ENCODE peak calls at places on chromosomes 1 and 21, in six cellular contexts. One of them, this sample, is unnamed.

GRCh38 chr1:210629276-210629675 is 300.6 kb downstream of the HHAT start:
- DNase-seq in HL-60: no peak
- DNase-seq in kidney epithelial cell: no peak
- DNase-seq in A549: no peak
- DNase-seq in cardiac fibroblast: no peak
- DNase-seq in omental fat pad: no peak
- DNase-seq in this sample: no peak

GRCh38 chr1:35567947-35568558 is 5.1 kb upstream of the TFAP2E start:
- DNase-seq in HL-60: no peak
- DNase-seq in kidney epithelial cell: no peak
- DNase-seq in A549: no peak
- DNase-seq in cardiac fibroblast: no peak
- DNase-seq in omental fat pad: no peak
- DNase-seq in this sample: no peak

GRCh38 chr1:53592985-53593757 is 134.0 kb downstream of the DMRTB1 start:
- DNase-seq in HL-60: no peak
- DNase-seq in kidney epithelial cell: no peak
- DNase-seq in A549: no peak
- DNase-seq in cardiac fibroblast: no peak
- DNase-seq in omental fat pad: no peak
- DNase-seq in this sample: no peak

GRCh38 chr1:17234405-17234804 is 14.5 kb upstream of the PADI3 start:
- DNase-seq in HL-60: no peak
- DNase-seq in kidney epithelial cell: no peak
- DNase-seq in A549: no peak
- DNase-seq in cardiac fibroblast: no peak
- DNase-seq in omental fat pad: no peak
- DNase-seq in this sample: no peak

GRCh38 chr1:12316331-12316730 is 86.5 kb downstream of the VPS13D start:
- DNase-seq in HL-60: no peak
- DNase-seq in kidney epithelial cell: no peak
- DNase-seq in A549: no peak
- DNase-seq in cardiac fibroblast: no peak
- DNase-seq in omental fat pad: no peak
- DNase-seq in this sample: no peak

GRCh38 chr1:16091296-16091695 is 17.8 kb upstream of the FAM131C start:
- DNase-seq in HL-60: no peak
- DNase-seq in kidney epithelial cell: no peak
- DNase-seq in A549: no peak
- DNase-seq in cardiac fibroblast: no peak
- DNase-seq in omental fat pad: no peak
- DNase-seq in this sample: no peak

GRCh38 chr1:173424786-173425407 is 52.2 kb upstream of the PRDX6 start:
- DNase-seq in HL-60: no peak
- DNase-seq in kidney epithelial cell: no peak
- DNase-seq in A549: no peak
- DNase-seq in cardiac fibroblast: peak; percentile 38
- DNase-seq in omental fat pad: no peak
- DNase-seq in this sample: no peak

GRCh38 chr1:73839922-73840321 is 358.1 kb downstream of the LRRIQ3 start:
- DNase-seq in HL-60: no peak
- DNase-seq in kidney epithelial cell: no peak
- DNase-seq in A549: peak; percentile 6
- DNase-seq in cardiac fibroblast: peak; percentile 2
- DNase-seq in omental fat pad: no peak
- DNase-seq in this sample: no peak

GRCh38 chr1:72567511-72567910 is 285.2 kb upstream of the NEGR1 start:
- DNase-seq in HL-60: no peak
- DNase-seq in kidney epithelial cell: no peak
- DNase-seq in A549: no peak
- DNase-seq in cardiac fibroblast: peak; percentile 39
- DNase-seq in omental fat pad: no peak
- DNase-seq in this sample: no peak

GRCh38 chr1:33088119-33088906 is 7.4 kb downstream of the AZIN2 start:
- DNase-seq in HL-60: no peak
- DNase-seq in kidney epithelial cell: no peak
- DNase-seq in A549: no peak
- DNase-seq in cardiac fibroblast: no peak
- DNase-seq in omental fat pad: no peak
- DNase-seq in this sample: no peak

GRCh38 chr1:12552951-12553921 is 64.8 kb downstream of the DHRS3 start:
- DNase-seq in HL-60: no peak
- DNase-seq in kidney epithelial cell: no peak
- DNase-seq in A549: no peak
- DNase-seq in cardiac fibroblast: no peak
- DNase-seq in omental fat pad: no peak
- DNase-seq in this sample: no peak

GRCh38 chr1:228163776-228164534 is 1.6 kb upstream of the IBA57 start:
- DNase-seq in HL-60: no peak
- DNase-seq in kidney epithelial cell: no peak
- DNase-seq in A549: no peak
- DNase-seq in cardiac fibroblast: no peak
- DNase-seq in omental fat pad: no peak
- DNase-seq in this sample: no peak

GRCh38 chr1:74679811-74680210 is 6.2 kb upstream of the ERICH3 start:
- DNase-seq in HL-60: no peak
- DNase-seq in kidney epithelial cell: no peak
- DNase-seq in A549: no peak
- DNase-seq in cardiac fibroblast: no peak
- DNase-seq in omental fat pad: no peak
- DNase-seq in this sample: no peak

GRCh38 chr21:34199121-34199910 is 125.9 kb downstream of the MRPS6 start:
- DNase-seq in HL-60: no peak
- DNase-seq in kidney epithelial cell: no peak
- DNase-seq in A549: no peak
- DNase-seq in cardiac fibroblast: no peak
- DNase-seq in omental fat pad: no peak
- DNase-seq in this sample: no peak

GRCh38 chr1:36136535-36136934 is 11.5 kb upstream of the COL8A2 start:
- DNase-seq in HL-60: no peak
- DNase-seq in kidney epithelial cell: no peak
- DNase-seq in A549: no peak
- DNase-seq in cardiac fibroblast: peak; percentile 91
- DNase-seq in omental fat pad: no peak
- DNase-seq in this sample: no peak

GRCh38 chr1:160352555-160352954 is 9.4 kb downstream of the NCSTN start:
- DNase-seq in HL-60: no peak
- DNase-seq in kidney epithelial cell: no peak
- DNase-seq in A549: no peak
- DNase-seq in cardiac fibroblast: no peak
- DNase-seq in omental fat pad: no peak
- DNase-seq in this sample: no peak

GRCh38 chr1:164576311-164577271 is 17.6 kb downstream of the PBX1 start:
- DNase-seq in HL-60: no peak
- DNase-seq in kidney epithelial cell: no peak
- DNase-seq in A549: no peak
- DNase-seq in cardiac fibroblast: peak; percentile 90
- DNase-seq in omental fat pad: no peak
- DNase-seq in this sample: no peak

GRCh38 chr1:185520188-185520935 is 203.3 kb upstream of the IVNS1ABP start:
- DNase-seq in HL-60: no peak
- DNase-seq in kidney epithelial cell: no peak
- DNase-seq in A549: peak; percentile 5
- DNase-seq in cardiac fibroblast: peak; percentile 64
- DNase-seq in omental fat pad: no peak
- DNase-seq in this sample: no peak

GRCh38 chr1:30764396-30764795 is 6.8 kb upstream of the LAPTM5 start:
- DNase-seq in HL-60: no peak
- DNase-seq in kidney epithelial cell: no peak
- DNase-seq in A549: no peak
- DNase-seq in cardiac fibroblast: no peak
- DNase-seq in omental fat pad: no peak
- DNase-seq in this sample: no peak

GRCh38 chr1:90616395-90616794 is 100.7 kb downstream of the BARHL2 start:
- DNase-seq in HL-60: no peak
- DNase-seq in kidney epithelial cell: no peak
- DNase-seq in A549: peak; percentile 31
- DNase-seq in cardiac fibroblast: peak; percentile 11
- DNase-seq in omental fat pad: no peak
- DNase-seq in this sample: no peak

GRCh38 chr1:51489472-51489871 is 29.6 kb downstream of the EPS15 start:
- DNase-seq in HL-60: no peak
- DNase-seq in kidney epithelial cell: no peak
- DNase-seq in A549: no peak
- DNase-seq in cardiac fibroblast: no peak
- DNase-seq in omental fat pad: no peak
- DNase-seq in this sample: no peak

GRCh38 chr1:98881911-98882310 is 122.8 kb downstream of the PLPPR5 start:
- DNase-seq in HL-60: peak; percentile 28
- DNase-seq in kidney epithelial cell: no peak
- DNase-seq in A549: no peak
- DNase-seq in cardiac fibroblast: no peak
- DNase-seq in omental fat pad: no peak
- DNase-seq in this sample: no peak

DNA sequence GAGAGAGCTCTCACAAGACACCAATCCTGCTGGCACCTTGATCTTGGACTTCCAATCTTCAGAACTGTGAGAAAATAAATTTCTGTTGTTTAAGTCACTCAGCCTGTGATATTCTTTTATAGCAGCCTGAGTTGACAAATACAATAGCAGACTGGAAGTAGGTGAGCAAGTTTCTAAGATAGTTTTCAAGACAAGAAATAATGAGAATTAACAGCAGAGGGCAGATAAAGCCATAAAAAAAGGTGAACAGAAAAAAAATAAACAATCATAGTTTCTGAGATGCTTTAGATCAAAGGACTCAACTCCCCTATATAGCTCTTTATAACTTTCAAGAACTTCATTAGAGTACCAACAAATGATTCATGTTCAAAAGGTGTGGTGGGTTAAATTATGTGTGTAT is 119.8 kb downstream of the PLPPR5 start:
- DNase-seq in HL-60: no peak
- DNase-seq in kidney epithelial cell: no peak
- DNase-seq in A549: no peak
- DNase-seq in cardiac fibroblast: no peak
- DNase-seq in omental fat pad: no peak
- DNase-seq in this sample: no peak
- TF ChIP-seq CTCF in HL-60: no peak
- TF ChIP-seq CTCF in kidney epithelial cell: no peak
- TF ChIP-seq CTCF in A549: no peak
- TF ChIP-seq CTCF in cardiac fibroblast: no peak
- TF ChIP-seq CTCF in omental fat pad: no peak
- TF ChIP-seq CTCF in this sample: no peak

GRCh38 chr1:3590145-3590768 is 21.1 kb downstream of the MEGF6 start:
- DNase-seq in HL-60: no peak
- DNase-seq in kidney epithelial cell: no peak
- DNase-seq in A549: no peak
- DNase-seq in cardiac fibroblast: no peak
- DNase-seq in omental fat pad: no peak
- DNase-seq in this sample: no peak

GRCh38 chr1:3588395-3588794 is 22.9 kb downstream of the MEGF6 start:
- DNase-seq in HL-60: no peak
- DNase-seq in kidney epithelial cell: no peak
- DNase-seq in A549: no peak
- DNase-seq in cardiac fibroblast: no peak
- DNase-seq in omental fat pad: no peak
- DNase-seq in this sample: no peak

GRCh38 chr1:3585940-3586568 is 25.3 kb downstream of the MEGF6 start:
- DNase-seq in HL-60: no peak
- DNase-seq in kidney epithelial cell: no peak
- DNase-seq in A549: no peak
- DNase-seq in cardiac fibroblast: no peak
- DNase-seq in omental fat pad: no peak
- DNase-seq in this sample: no peak

GRCh38 chr1:3584915-3585314 is 26.4 kb downstream of the MEGF6 start:
- DNase-seq in HL-60: no peak
- DNase-seq in kidney epithelial cell: no peak
- DNase-seq in A549: no peak
- DNase-seq in cardiac fibroblast: no peak
- DNase-seq in omental fat pad: no peak
- DNase-seq in this sample: no peak

DNA sequence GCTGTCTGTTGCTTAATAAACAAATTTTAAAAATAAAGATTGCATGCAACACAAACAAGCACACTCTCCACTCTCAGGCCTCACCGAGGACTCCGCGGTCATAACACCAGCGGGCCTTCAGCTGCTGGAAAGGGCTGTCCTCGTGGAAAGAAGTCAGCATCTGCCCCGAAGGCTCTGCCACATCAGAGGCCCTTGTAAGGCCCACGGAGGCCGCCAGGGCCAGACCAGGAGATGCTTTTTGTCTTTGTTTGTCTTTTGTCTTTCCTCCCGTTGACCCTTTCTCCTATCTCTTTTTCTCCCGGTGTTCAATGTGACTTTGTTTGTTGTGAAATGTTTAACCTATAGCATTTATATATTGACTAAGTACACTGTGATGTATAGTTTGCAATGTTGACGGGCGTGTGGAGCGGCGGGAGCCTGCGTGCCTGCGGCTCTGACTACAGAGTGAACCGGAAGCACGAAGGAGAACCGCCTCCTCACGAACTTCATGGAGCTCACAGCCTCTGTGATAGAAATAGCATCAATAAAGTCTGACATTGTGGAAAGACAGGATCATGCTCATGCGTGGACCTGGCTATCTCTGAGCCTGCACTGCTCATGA is 24.1 kb downstream of the MEGF6 start:
- DNase-seq in HL-60: no peak
- DNase-seq in kidney epithelial cell: no peak
- DNase-seq in A549: peak; percentile 45
- DNase-seq in cardiac fibroblast: peak; percentile 52
- DNase-seq in omental fat pad: no peak
- DNase-seq in this sample: no peak
- TF ChIP-seq CTCF in HL-60: no peak
- TF ChIP-seq CTCF in kidney epithelial cell: no peak
- TF ChIP-seq CTCF in A549: no peak
- TF ChIP-seq CTCF in cardiac fibroblast: no peak
- TF ChIP-seq CTCF in omental fat pad: no peak
- TF ChIP-seq CTCF in this sample: no peak

DNA sequence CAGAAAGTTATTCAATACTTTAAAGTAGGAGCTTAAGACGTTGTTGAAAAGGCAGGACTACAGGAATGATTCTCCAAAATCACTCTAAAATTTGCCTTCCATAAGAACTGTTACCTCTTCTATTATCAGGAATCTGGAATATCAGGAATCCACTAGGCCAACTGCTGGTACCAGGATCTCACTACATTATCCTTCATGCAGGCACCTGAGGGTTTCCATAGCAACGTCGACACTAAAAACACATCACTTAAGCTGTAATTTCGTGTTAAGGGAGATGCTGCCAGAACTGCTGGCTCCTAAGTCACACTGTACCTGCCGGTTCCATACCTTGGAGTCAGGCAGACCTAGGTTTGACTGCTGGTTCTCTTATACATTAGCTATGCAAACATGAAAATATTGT is 139.7 kb upstream of the C1orf87 start:
- DNase-seq in HL-60: no peak
- DNase-seq in kidney epithelial cell: no peak
- DNase-seq in A549: no peak
- DNase-seq in cardiac fibroblast: no peak
- DNase-seq in omental fat pad: no peak
- DNase-seq in this sample: no peak
- TF ChIP-seq CTCF in HL-60: no peak
- TF ChIP-seq CTCF in kidney epithelial cell: no peak
- TF ChIP-seq CTCF in A549: no peak
- TF ChIP-seq CTCF in cardiac fibroblast: no peak
- TF ChIP-seq CTCF in omental fat pad: no peak
- TF ChIP-seq CTCF in this sample: no peak

DNA sequence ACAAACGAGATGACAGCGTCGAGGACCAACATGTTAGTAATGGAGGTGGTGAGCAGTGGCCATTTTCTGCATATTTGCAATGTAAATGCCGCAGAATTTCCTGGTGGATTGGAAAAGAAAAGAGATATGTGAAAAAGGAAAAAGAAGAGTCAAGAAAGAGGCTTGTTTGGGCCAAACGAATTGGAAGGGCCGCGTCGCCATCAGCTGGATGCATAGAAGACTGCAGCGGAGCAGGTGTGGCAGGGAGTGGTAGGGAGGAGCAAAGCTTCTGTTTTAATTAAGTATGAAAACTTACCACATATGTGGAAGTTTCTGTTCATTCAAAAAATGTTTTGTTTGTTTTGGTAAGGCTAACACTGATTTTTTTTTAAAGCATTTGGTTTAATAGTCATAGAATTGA is 690.7 kb downstream of the NCAM2 start:
- DNase-seq in HL-60: no peak
- DNase-seq in kidney epithelial cell: no peak
- DNase-seq in A549: no peak
- DNase-seq in cardiac fibroblast: peak; percentile 52
- DNase-seq in omental fat pad: no peak
- DNase-seq in this sample: no peak
- TF ChIP-seq CTCF in HL-60: no peak
- TF ChIP-seq CTCF in kidney epithelial cell: peak; percentile 35
- TF ChIP-seq CTCF in A549: no peak
- TF ChIP-seq CTCF in cardiac fibroblast: peak; percentile 53
- TF ChIP-seq CTCF in omental fat pad: no peak
- TF ChIP-seq CTCF in this sample: no peak

This sample was measured in natural killer cell.